ENCODE peak calls at places on chromosomes 6 and 20, in four cellular contexts. J is GM18507, Y is substantia nigra, C is astrocyte of the spinal cord. E is an unnamed sample.

GRCh38 chr20:63115651-63116411 is 100.1 kb downstream of the YTHDF1 start:
- DNase-seq in J (no peak), Y (no peak), C (no peak), E (no peak)

GRCh38 chr20:16898433-16898832 is 150.3 kb downstream of the OTOR start:
- DNase-seq in J (no peak), Y (no peak), C (no peak), E (no peak)

GRCh38 chr6:117776441-117776840 is 101.2 kb downstream of the NUS1 start:
- DNase-seq in J (no peak), Y (no peak), C (peak), E (no peak)

GRCh38 chr20:58651823-58652605 is 931 bp downstream of the STX16 start:
- DNase-seq in J (peak), Y (peak), C (peak), E (no peak)

GRCh38 chr20:31606928-31607639 is 2.0 kb downstream of the ID1 start:
- DNase-seq in J (no peak), Y (no peak), C (peak), E (no peak)

GRCh38 chr20:47929368-47930115 is 144.3 kb upstream of the SULF2 start:
- DNase-seq in J (no peak), Y (no peak), C (peak), E (no peak)

GRCh38 chr6:128129679-128130078 is 228.8 kb upstream of the THEMIS start:
- DNase-seq in J (no peak), Y (no peak), C (no peak), E (no peak)

GRCh38 chr20:36268501-36269342 is 32.4 kb downstream of the AAR2 start:
- DNase-seq in J (no peak), Y (no peak), C (no peak), E (peak)

GRCh38 chr20:35320396-35321126 is 28.3 kb upstream of the FAM83C start:
- DNase-seq in J (no peak), Y (no peak), C (peak), E (no peak)

GRCh38 chr20:25867776-25868649 is 171.4 kb upstream of the ZNF337 start:
- DNase-seq in J (no peak), Y (peak), C (peak), E (peak)